ENCODE peak calls at places on chromosome 1, in eight cellular contexts. R is tibial artery; O is hepatocyte; S is cardiac fibroblast; P is CD8-positive, alpha-beta memory T cell; F is transverse colon; J is H7; G is WERI-Rb-1. Z is an unnamed sample.

GRCh38 chr1:49185455-49185980 is 408.8 kb upstream of the BEND5 start:
- DNase-seq in G (no peak), P (no peak), J (no peak), S (no peak), O (no peak), F (no peak), R (no peak), Z (no peak)

GRCh38 chr1:62384276-62385005 is 52.4 kb upstream of the USP1 start:
- DNase-seq in J (no peak), O (peak; percentile 72), R (no peak), S (peak; percentile 86), P (no peak), F (no peak), G (peak; percentile 79), Z (no peak)

GRCh38 chr1:209187589-209187988 is 395.9 kb upstream of the CAMK1G start:
- DNase-seq in J (no peak), S (no peak), R (no peak), P (no peak), F (no peak), G (no peak), O (no peak), Z (no peak)

GRCh38 chr1:36358514-36359084 is 27.1 kb downstream of the STK40 start:
- DNase-seq in S (no peak), R (no peak), G (no peak), J (no peak), P (no peak), O (no peak), F (no peak), Z (no peak)

GRCh38 chr1:52955129-52955970 is 28.3 kb downstream of the SCP2 start:
- DNase-seq in G (no peak), J (no peak), S (peak; percentile 83), P (no peak), O (peak; percentile 75), F (no peak), R (no peak), Z (no peak)

GRCh38 chr1:64092851-64093371 is 110.5 kb upstream of the UBE2U start:
- DNase-seq in G (no peak), F (no peak), O (no peak), J (no peak), S (no peak), P (no peak), R (no peak), Z (no peak)

GRCh38 chr1:51622455-51622913 is 5.6 kb downstream of the OSBPL9 start:
- DNase-seq in R (peak; percentile 79), P (no peak), S (peak; percentile 61), O (peak; percentile 83), J (no peak), F (peak; percentile 32), G (peak; percentile 80), Z (peak; percentile 77)

GRCh38 chr1:114468047-114468446 is 43.0 kb downstream of the TRIM33 start:
- DNase-seq in O (no peak), R (no peak), P (no peak), F (no peak), J (no peak), S (peak; percentile 20), G (no peak), Z (no peak)

GRCh38 chr1:165075725-165076370 is 280.7 kb downstream of the LMX1A start:
- DNase-seq in S (peak; percentile 39), G (peak; percentile 61), O (peak; percentile 53), J (peak; percentile 59), P (no peak), R (no peak), F (no peak), Z (peak; percentile 30)

GRCh38 chr1:92356956-92357355 is 58.1 kb downstream of the RPAP2 start:
- DNase-seq in R (no peak), F (no peak), S (peak; percentile 88), P (no peak), O (peak; percentile 23), G (no peak), J (no peak), Z (no peak)

DNA sequence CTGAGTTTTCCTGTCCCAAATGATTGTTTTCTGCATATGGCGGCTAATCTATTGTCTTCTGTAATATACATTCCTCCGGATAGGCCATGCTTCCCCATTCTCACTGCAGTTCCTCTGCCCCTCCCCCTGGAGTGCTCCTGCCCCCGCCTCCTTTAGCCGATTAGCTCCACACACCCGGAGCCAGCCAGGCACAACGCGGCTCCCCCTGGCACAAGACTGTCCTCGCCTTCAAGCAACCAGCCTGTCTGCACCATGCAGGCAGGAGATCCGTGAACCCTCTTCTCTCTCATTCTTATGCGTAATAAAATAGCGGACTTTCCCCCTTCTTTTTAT is 18.0 kb downstream of the SERTAD4 start:
- DNase-seq in J (peak; percentile 83), G (peak; percentile 94), F (peak; percentile 33), R (peak; percentile 74), S (peak; percentile 15), P (no peak), O (peak; percentile 46), Z (no peak)
- H3K4me3 ChIP-seq in J (peak overlapping the region; percentile 64), G (peak overlapping the region; percentile 59), F (no peak overlapping the region), R (peak overlapping the region; percentile 54), S (no peak overlapping the region), P (no peak overlapping the region), O (no peak overlapping the region), Z (peak overlapping the region; percentile 47)

DNA sequence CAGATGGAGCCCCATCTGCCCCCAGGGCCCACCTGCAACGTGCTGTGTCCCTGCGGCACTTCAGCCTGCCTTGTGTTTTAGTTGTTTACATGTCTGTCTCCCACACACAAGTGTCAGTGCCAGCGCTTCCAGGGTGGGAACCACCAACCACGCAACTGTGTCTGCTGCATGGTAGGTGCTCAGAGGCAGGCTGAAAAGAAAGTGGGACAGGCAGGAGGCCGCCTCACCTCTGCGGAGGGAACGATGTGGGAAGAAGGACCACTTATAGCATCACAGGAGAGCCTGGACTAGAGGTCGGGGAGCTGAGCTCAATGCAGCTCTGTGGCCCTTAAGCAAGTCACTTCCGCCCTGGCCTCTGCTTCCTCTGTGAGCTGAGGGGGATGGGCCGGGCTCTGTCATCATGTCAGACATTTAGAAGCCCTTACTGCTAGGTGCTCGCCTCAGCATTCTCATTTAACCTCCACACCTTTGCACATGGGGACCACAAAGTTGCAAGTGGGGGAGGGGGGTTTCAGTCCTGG is 17.8 kb downstream of the SLC9A1 start:
- DNase-seq in S (no peak), R (no peak), J (peak; percentile 56), F (peak; percentile 67), P (peak; percentile 66), O (no peak), G (no peak), Z (no peak)
- H3K4me3 ChIP-seq in S (no peak overlapping the region), R (no peak overlapping the region), J (no peak overlapping the region), F (no peak overlapping the region), P (peak overlapping the region; percentile 56), O (no peak overlapping the region), G (no peak overlapping the region), Z (no peak overlapping the region)

GRCh38 chr1:232899839-232900238 is 50.6 kb upstream of the NTPCR start:
- DNase-seq in F (no peak), P (no peak), O (no peak), J (no peak), R (no peak), G (no peak), S (no peak), Z (no peak)
- H3K4me3 ChIP-seq in F (no peak overlapping the region), P (no peak overlapping the region), O (no peak overlapping the region), J (no peak overlapping the region), R (no peak overlapping the region), G (no peak overlapping the region), S (no peak overlapping the region), Z (no peak overlapping the region)

DNA sequence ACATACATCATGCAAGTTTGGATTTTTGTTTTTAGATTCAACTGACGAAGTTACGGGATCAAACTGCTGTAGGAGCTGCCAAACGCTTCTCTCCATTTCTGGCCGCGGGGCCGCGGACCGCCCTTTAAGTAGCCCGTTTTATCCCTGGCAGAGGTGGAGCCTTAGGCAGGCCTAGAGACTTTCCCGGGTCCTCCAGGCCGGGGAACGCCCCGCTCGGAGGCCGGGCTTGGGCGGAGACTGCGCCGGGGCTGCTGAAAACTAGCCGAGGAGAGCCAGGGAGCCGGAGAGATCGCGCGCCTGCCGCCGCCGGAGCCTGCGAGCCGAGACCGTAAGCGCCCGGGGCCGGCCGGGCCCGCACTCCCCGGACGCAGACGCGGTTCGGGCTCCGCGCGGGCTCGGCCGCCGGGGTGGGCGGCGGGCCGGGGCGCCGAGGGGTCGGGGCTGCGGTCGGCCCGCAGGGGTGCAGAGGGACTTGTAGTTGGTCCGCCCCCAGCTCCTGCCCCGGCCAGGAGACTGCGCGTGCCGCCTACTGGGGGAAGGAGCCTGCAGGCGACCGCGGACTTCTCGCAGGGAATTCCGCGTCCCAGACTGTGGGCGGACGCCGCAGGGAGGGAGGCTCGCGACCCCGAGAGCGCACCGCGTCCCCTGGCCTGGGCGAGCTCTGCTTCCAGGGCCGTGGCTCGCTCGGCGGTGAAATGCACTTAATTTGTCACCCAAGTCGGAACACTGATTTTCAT is at the start of gene EPHX1:
- DNase-seq in J (peak; percentile 95), O (peak; percentile 92), R (peak; percentile 96), S (peak; percentile 92), F (peak; percentile 94), P (peak; percentile 30), G (peak; percentile 76), Z (peak; percentile 89)
- H3K4me3 ChIP-seq in J (peak within 1 kb of the TSS; percentile 86), O (peak within 1 kb of the TSS; percentile 87), R (peak within 1 kb of the TSS; percentile 58), S (peak within 1 kb of the TSS; percentile 68), F (peak within 1 kb of the TSS; percentile 41), P (peak within 1 kb of the TSS; percentile 41), G (peak within 1 kb of the TSS; percentile 42), Z (peak within 1 kb of the TSS; percentile 76)

Z was measured in uterus.